ENCODE peak calls at places on chromosome 13, in seven cellular contexts. One of them, this sample, is unnamed.

GRCh38 chr13:53191091-53191490 is 162.5 kb downstream of the OLFM4 start:
- DNase-seq in cardiac muscle cell: peak; percentile 47
- DNase-seq in endodermal cell: peak; percentile 81
- DNase-seq in WTC11: no peak
- DNase-seq in cardiac fibroblast: no peak
- DNase-seq in PC-3: peak; percentile 51
- DNase-seq in GM06990: no peak
- DNase-seq in this sample: no peak

GRCh38 chr13:100541882-100542545 is 46.6 kb downstream of the GGACT start:
- DNase-seq in GM06990: no peak
- DNase-seq in PC-3: no peak
- DNase-seq in WTC11: no peak
- DNase-seq in cardiac fibroblast: no peak
- DNase-seq in endodermal cell: no peak
- DNase-seq in cardiac muscle cell: no peak
- DNase-seq in this sample: peak; percentile 56

GRCh38 chr13:26967119-26968038 is 204.2 kb downstream of the USP12 start:
- DNase-seq in WTC11: no peak
- DNase-seq in cardiac fibroblast: peak; percentile 70
- DNase-seq in endodermal cell: no peak
- DNase-seq in PC-3: no peak
- DNase-seq in GM06990: no peak
- DNase-seq in cardiac muscle cell: peak; percentile 70
- DNase-seq in this sample: no peak

GRCh38 chr13:27474751-27475268 is 24.4 kb upstream of the MTIF3 start:
- DNase-seq in cardiac fibroblast: no peak
- DNase-seq in GM06990: no peak
- DNase-seq in PC-3: no peak
- DNase-seq in endodermal cell: no peak
- DNase-seq in cardiac muscle cell: no peak
- DNase-seq in WTC11: no peak
- DNase-seq in this sample: no peak

GRCh38 chr13:92573467-92574057 is 653.0 kb upstream of the GPC6 start:
- DNase-seq in endodermal cell: peak; percentile 73
- DNase-seq in GM06990: no peak
- DNase-seq in WTC11: peak; percentile 33
- DNase-seq in cardiac muscle cell: peak; percentile 61
- DNase-seq in PC-3: peak; percentile 9
- DNase-seq in cardiac fibroblast: peak; percentile 43
- DNase-seq in this sample: no peak

GRCh38 chr13:33087790-33088189 is 71.6 kb downstream of the KL start:
- DNase-seq in PC-3: peak; percentile 51
- DNase-seq in GM06990: no peak
- DNase-seq in WTC11: no peak
- DNase-seq in cardiac fibroblast: no peak
- DNase-seq in cardiac muscle cell: no peak
- DNase-seq in endodermal cell: no peak
- DNase-seq in this sample: no peak

GRCh38 chr13:75480691-75481175 is 1.2 kb downstream of the TBC1D4 start:
- DNase-seq in WTC11: peak; percentile 58
- DNase-seq in endodermal cell: peak; percentile 80
- DNase-seq in cardiac muscle cell: peak; percentile 53
- DNase-seq in GM06990: peak; percentile 75
- DNase-seq in cardiac fibroblast: peak; percentile 58
- DNase-seq in PC-3: peak; percentile 87
- DNase-seq in this sample: no peak

GRCh38 chr13:102460806-102461205 is 59.0 kb upstream of the FGF14 start:
- DNase-seq in GM06990: no peak
- DNase-seq in endodermal cell: no peak
- DNase-seq in cardiac fibroblast: no peak
- DNase-seq in cardiac muscle cell: no peak
- DNase-seq in PC-3: no peak
- DNase-seq in WTC11: no peak
- DNase-seq in this sample: no peak

GRCh38 chr13:112693831-112694497 is 4.1 kb downstream of the ATP11A start:
- DNase-seq in WTC11: peak; percentile 10
- DNase-seq in cardiac fibroblast: peak; percentile 77
- DNase-seq in endodermal cell: peak; percentile 51
- DNase-seq in GM06990: no peak
- DNase-seq in cardiac muscle cell: peak; percentile 76
- DNase-seq in PC-3: peak; percentile 22
- DNase-seq in this sample: no peak

GRCh38 chr13:113958373-113958772 is 15.5 kb downstream of the C13orf46 start:
- DNase-seq in endodermal cell: no peak
- DNase-seq in cardiac muscle cell: no peak
- DNase-seq in GM06990: no peak
- DNase-seq in PC-3: no peak
- DNase-seq in cardiac fibroblast: no peak
- DNase-seq in WTC11: no peak
- DNase-seq in this sample: no peak

GRCh38 chr13:97367016-97367415 is 67.0 kb upstream of the RAP2A start:
- DNase-seq in GM06990: no peak
- DNase-seq in WTC11: no peak
- DNase-seq in cardiac muscle cell: peak; percentile 55
- DNase-seq in PC-3: no peak
- DNase-seq in cardiac fibroblast: peak; percentile 23
- DNase-seq in endodermal cell: no peak
- DNase-seq in this sample: no peak

GRCh38 chr13:80048802-80049201 is 292.1 kb downstream of the SPRY2 start:
- DNase-seq in cardiac muscle cell: peak; percentile 96
- DNase-seq in WTC11: peak; percentile 21
- DNase-seq in PC-3: peak; percentile 91
- DNase-seq in endodermal cell: peak; percentile 64
- DNase-seq in cardiac fibroblast: peak; percentile 96
- DNase-seq in GM06990: peak; percentile 76
- DNase-seq in this sample: no peak

GRCh38 chr13:109647046-109647445 is 139.3 kb downstream of the IRS2 start:
- DNase-seq in cardiac muscle cell: peak; percentile 88
- DNase-seq in cardiac fibroblast: peak; percentile 81
- DNase-seq in WTC11: no peak
- DNase-seq in PC-3: peak; percentile 46
- DNase-seq in GM06990: no peak
- DNase-seq in endodermal cell: no peak
- DNase-seq in this sample: no peak

GRCh38 chr13:93290503-93290902 is 63.9 kb downstream of the GPC6 start:
- DNase-seq in WTC11: no peak
- DNase-seq in PC-3: no peak
- DNase-seq in GM06990: no peak
- DNase-seq in endodermal cell: no peak
- DNase-seq in cardiac fibroblast: peak; percentile 28
- DNase-seq in cardiac muscle cell: peak; percentile 45
- DNase-seq in this sample: no peak

GRCh38 chr13:68078874-68079273 is 848.7 kb upstream of the PCDH9 start:
- DNase-seq in GM06990: no peak
- DNase-seq in cardiac muscle cell: no peak
- DNase-seq in endodermal cell: no peak
- DNase-seq in PC-3: peak; percentile 4
- DNase-seq in WTC11: no peak
- DNase-seq in cardiac fibroblast: no peak
- DNase-seq in this sample: no peak

GRCh38 chr13:48600374-48601364 is 53.1 kb upstream of the CYSLTR2 start:
- DNase-seq in cardiac muscle cell: peak; percentile 96
- DNase-seq in GM06990: no peak
- DNase-seq in cardiac fibroblast: peak; percentile 94
- DNase-seq in WTC11: no peak
- DNase-seq in endodermal cell: peak; percentile 59
- DNase-seq in PC-3: peak; percentile 27
- DNase-seq in this sample: no peak

GRCh38 chr13:32548837-32549236 is 10.2 kb upstream of the N4BP2L2 start:
- DNase-seq in PC-3: no peak
- DNase-seq in cardiac fibroblast: peak; percentile 79
- DNase-seq in WTC11: no peak
- DNase-seq in endodermal cell: no peak
- DNase-seq in cardiac muscle cell: peak; percentile 86
- DNase-seq in GM06990: no peak
- DNase-seq in this sample: no peak

GRCh38 chr13:44277459-44277858 is 96.2 kb upstream of the SERP2 start:
- DNase-seq in cardiac fibroblast: no peak
- DNase-seq in endodermal cell: no peak
- DNase-seq in cardiac muscle cell: no peak
- DNase-seq in PC-3: no peak
- DNase-seq in GM06990: no peak
- DNase-seq in WTC11: no peak
- DNase-seq in this sample: no peak

GRCh38 chr13:40187836-40188591 is 478.4 kb downstream of the FOXO1 start:
- DNase-seq in PC-3: no peak
- DNase-seq in cardiac fibroblast: no peak
- DNase-seq in WTC11: no peak
- DNase-seq in GM06990: no peak
- DNase-seq in endodermal cell: peak; percentile 69
- DNase-seq in cardiac muscle cell: no peak
- DNase-seq in this sample: no peak

GRCh38 chr13:31377946-31378345 is 178.2 kb downstream of the B3GLCT start:
- DNase-seq in cardiac muscle cell: no peak
- DNase-seq in WTC11: no peak
- DNase-seq in endodermal cell: no peak
- DNase-seq in GM06990: no peak
- DNase-seq in cardiac fibroblast: no peak
- DNase-seq in PC-3: no peak
- DNase-seq in this sample: no peak

GRCh38 chr13:87147076-87147475 is 524.1 kb upstream of the SLITRK5 start:
- DNase-seq in cardiac muscle cell: peak; percentile 11
- DNase-seq in endodermal cell: no peak
- DNase-seq in WTC11: no peak
- DNase-seq in cardiac fibroblast: no peak
- DNase-seq in PC-3: peak; percentile 1
- DNase-seq in GM06990: no peak
- DNase-seq in this sample: no peak

GRCh38 chr13:24644051-24644450 is 36.2 kb upstream of the ATP12A start:
- DNase-seq in WTC11: no peak
- DNase-seq in endodermal cell: no peak
- DNase-seq in GM06990: no peak
- DNase-seq in PC-3: peak; percentile 27
- DNase-seq in cardiac muscle cell: peak; percentile 83
- DNase-seq in cardiac fibroblast: peak; percentile 57
- DNase-seq in this sample: no peak

GRCh38 chr13:89514534-89515312 is 1832.8 kb upstream of the MIR17HG start:
- DNase-seq in endodermal cell: peak; percentile 51
- DNase-seq in cardiac fibroblast: peak; percentile 68
- DNase-seq in GM06990: no peak
- DNase-seq in cardiac muscle cell: peak; percentile 33
- DNase-seq in PC-3: peak; percentile 82
- DNase-seq in WTC11: peak; percentile 20
- DNase-seq in this sample: no peak

GRCh38 chr13:52906122-52906903 is 57.9 kb upstream of the PCDH8 start:
- DNase-seq in endodermal cell: peak; percentile 64
- DNase-seq in GM06990: no peak
- DNase-seq in cardiac muscle cell: no peak
- DNase-seq in WTC11: peak; percentile 30
- DNase-seq in PC-3: no peak
- DNase-seq in cardiac fibroblast: no peak
- DNase-seq in this sample: no peak

DNA sequence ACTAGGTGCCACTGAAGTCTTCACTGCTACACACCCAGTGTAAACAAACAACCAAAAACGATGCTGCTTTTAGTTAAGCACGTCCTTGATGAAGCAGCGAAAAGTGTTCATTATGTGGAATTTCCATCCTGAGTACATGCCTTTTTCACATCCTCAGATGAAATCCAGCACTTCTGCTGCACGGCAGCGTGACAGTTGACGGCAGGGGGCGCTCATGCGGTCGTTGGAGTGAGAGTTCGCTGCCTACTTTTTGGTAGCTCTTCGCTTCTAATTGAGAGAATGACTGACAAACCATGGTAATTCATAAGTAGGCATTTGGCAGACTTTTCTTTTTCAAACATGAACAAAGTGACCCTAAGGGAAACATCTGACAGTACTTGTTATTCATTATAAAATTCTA is 1124.9 kb downstream of the EFNB2 start:
- DNase-seq in GM06990: peak; percentile 13
- DNase-seq in PC-3: peak; percentile 33
- DNase-seq in endodermal cell: peak; percentile 92
- DNase-seq in WTC11: peak; percentile 83
- DNase-seq in cardiac muscle cell: peak; percentile 61
- DNase-seq in cardiac fibroblast: peak; percentile 48
- DNase-seq in this sample: peak; percentile 12
- TF ChIP-seq CTCF in GM06990: peak; percentile 27
- TF ChIP-seq CTCF in PC-3: peak; percentile 67
- TF ChIP-seq CTCF in endodermal cell: peak; percentile 93
- TF ChIP-seq CTCF in WTC11: peak; percentile 82
- TF ChIP-seq CTCF in cardiac muscle cell: peak; percentile 72
- TF ChIP-seq CTCF in cardiac fibroblast: peak; percentile 51
- TF ChIP-seq CTCF in this sample: peak; percentile 82

GRCh38 chr13:94674609-94675348 is 37.6 kb downstream of the SOX21 start:
- DNase-seq in cardiac fibroblast: peak; percentile 54
- DNase-seq in cardiac muscle cell: peak; percentile 58
- DNase-seq in WTC11: peak; percentile 78
- DNase-seq in PC-3: peak; percentile 72
- DNase-seq in GM06990: no peak
- DNase-seq in endodermal cell: peak; percentile 90
- DNase-seq in this sample: peak; percentile 23
- TF ChIP-seq CTCF in cardiac fibroblast: peak; percentile 80
- TF ChIP-seq CTCF in cardiac muscle cell: peak; percentile 81
- TF ChIP-seq CTCF in WTC11: peak; percentile 68
- TF ChIP-seq CTCF in PC-3: peak; percentile 75
- TF ChIP-seq CTCF in GM06990: peak; percentile 83
- TF ChIP-seq CTCF in endodermal cell: peak; percentile 94
- TF ChIP-seq CTCF in this sample: peak; percentile 69

DNA sequence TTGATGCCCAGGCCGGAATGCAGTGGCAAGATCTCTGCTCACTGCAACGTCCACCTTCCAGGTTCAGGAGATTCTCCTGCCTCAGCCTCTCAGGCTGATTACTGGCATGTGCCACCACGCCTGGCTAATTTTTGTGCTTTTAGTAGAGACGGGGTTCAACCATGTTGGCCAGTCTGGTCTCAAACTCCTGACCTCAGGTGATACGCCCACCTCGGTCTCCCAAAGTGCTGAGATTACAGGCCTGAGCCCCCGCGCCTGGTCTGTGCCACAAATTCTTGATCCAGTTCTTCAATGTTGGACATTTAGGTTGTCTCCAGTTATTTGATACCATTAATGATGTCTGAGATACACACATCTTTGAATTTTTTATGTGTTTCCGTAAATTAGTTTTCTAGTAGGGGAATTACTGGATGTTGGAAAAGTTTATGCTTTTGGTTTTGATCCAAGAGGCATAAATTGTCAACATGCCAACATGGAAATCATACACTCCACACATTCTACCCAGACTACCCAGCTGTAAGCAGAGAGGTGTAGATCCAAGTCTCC is 525 bp upstream of the COG3 start:
- DNase-seq in GM06990: no peak
- DNase-seq in cardiac muscle cell: no peak
- DNase-seq in PC-3: no peak
- DNase-seq in WTC11: no peak
- DNase-seq in endodermal cell: no peak
- DNase-seq in cardiac fibroblast: no peak
- DNase-seq in this sample: no peak
- TF ChIP-seq CTCF in GM06990: peak; percentile 42
- TF ChIP-seq CTCF in cardiac muscle cell: no peak
- TF ChIP-seq CTCF in PC-3: no peak
- TF ChIP-seq CTCF in WTC11: no peak
- TF ChIP-seq CTCF in endodermal cell: no peak
- TF ChIP-seq CTCF in cardiac fibroblast: peak; percentile 51
- TF ChIP-seq CTCF in this sample: no peak

DNA sequence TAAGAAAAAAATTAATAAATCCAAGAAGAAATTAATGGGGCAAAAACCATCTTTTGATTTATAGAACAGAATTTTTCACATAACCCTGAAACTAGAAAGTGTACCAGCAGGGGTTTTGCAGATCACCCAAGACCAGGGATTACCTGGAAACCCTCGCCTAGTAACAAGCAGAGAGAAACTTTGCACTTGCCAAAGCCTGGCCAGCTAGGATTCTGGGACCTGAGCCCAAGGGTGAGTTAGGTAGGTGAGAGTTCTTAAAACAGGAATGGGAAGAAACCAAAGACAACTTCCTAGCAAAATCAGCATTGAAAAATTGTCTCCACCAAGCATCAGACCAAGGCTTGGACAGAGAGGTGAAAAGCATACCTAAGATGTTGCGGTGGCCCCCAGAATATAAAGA is 247.0 kb upstream of the NBEA start:
- DNase-seq in cardiac fibroblast: no peak
- DNase-seq in WTC11: no peak
- DNase-seq in endodermal cell: no peak
- DNase-seq in PC-3: peak; percentile 67
- DNase-seq in GM06990: no peak
- DNase-seq in cardiac muscle cell: no peak
- DNase-seq in this sample: no peak
- TF ChIP-seq CTCF in cardiac fibroblast: no peak
- TF ChIP-seq CTCF in WTC11: no peak
- TF ChIP-seq CTCF in endodermal cell: no peak
- TF ChIP-seq CTCF in PC-3: no peak
- TF ChIP-seq CTCF in GM06990: no peak
- TF ChIP-seq CTCF in cardiac muscle cell: no peak
- TF ChIP-seq CTCF in this sample: no peak

This sample was measured in D721Med.